ENCODE peak calls at places on chromosomes 3 and 15, in eight cellular contexts. Z, S, Q, P, X, K, Y and T are unnamed samples.

GRCh38 chr3:123760817-123761216 is 123.3 kb downstream of the MYLK start:
- DNase-seq in P (no peak), S (no peak), Q (no peak), Z (no peak), X (no peak), K (no peak), Y (no peak), T (no peak)

GRCh38 chr15:43873651-43874050 is 46.8 kb downstream of the WDR76 start:
- DNase-seq in S (no peak), P (no peak), Z (no peak), X (no peak), K (no peak), Q (no peak), Y (no peak), T (no peak)

GRCh38 chr15:51162865-51163762 is 68.4 kb upstream of the TNFAIP8L3 start:
- DNase-seq in Z (peak), K (peak), Y (peak), Q (peak), X (peak), S (peak), P (peak), T (peak)

GRCh38 chr3:129503387-129504010 is 24.9 kb upstream of the RHO start:
- DNase-seq in Y (no peak), K (no peak), S (peak), P (no peak), X (no peak), Z (no peak), Q (no peak), T (no peak)

GRCh38 chr15:43775411-43775965 is 1.3 kb downstream of the ELL3 start:
- DNase-seq in Q (peak), P (peak), X (no peak), K (peak), S (peak), Y (no peak), Z (peak), T (peak)

GRCh38 chr3:25885544-25885943 is 95.7 kb downstream of the OXSM start:
- DNase-seq in Q (no peak), S (peak), X (no peak), Z (no peak), K (no peak), P (no peak), Y (no peak), T (no peak)

GRCh38 chr3:38460377-38461085 is 6.8 kb downstream of the ACVR2B start:
- DNase-seq in K (no peak), Z (no peak), Q (no peak), X (no peak), P (no peak), Y (no peak), S (no peak), T (no peak)

GRCh38 chr3:114319453-114319852 is 25.6 kb downstream of the TIGIT start:
- DNase-seq in X (no peak), P (peak), K (peak), S (peak), Z (peak), Y (no peak), Q (no peak), T (no peak)

GRCh38 chr3:122754867-122755835 is 38.5 kb downstream of the HSPBAP1 start:
- DNase-seq in P (peak), Y (peak), Q (peak), S (peak), K (no peak), X (peak), Z (peak), T (no peak)

GRCh38 chr15:69522361-69522760 is 69.7 kb downstream of the RPLP1 start:
- DNase-seq in S (no peak), X (no peak), K (no peak), P (no peak), Q (no peak), Z (no peak), Y (no peak), T (no peak)
- TF ChIP-seq USF2 in S (no peak), X (no peak), K (no peak), P (no peak), Q (no peak), Z (no peak), Y (no peak), T (no peak)

GRCh38 chr3:112773864-112774263 is 72.8 kb downstream of the CD200R1L start:
- DNase-seq in X (no peak), Q (no peak), Z (peak), Y (peak), K (no peak), P (no peak), S (no peak), T (no peak)
- TF ChIP-seq CTCF in X (no peak), Q (no peak), Z (no peak), Y (no peak), K (no peak), P (no peak), S (no peak), T (no peak)

DNA sequence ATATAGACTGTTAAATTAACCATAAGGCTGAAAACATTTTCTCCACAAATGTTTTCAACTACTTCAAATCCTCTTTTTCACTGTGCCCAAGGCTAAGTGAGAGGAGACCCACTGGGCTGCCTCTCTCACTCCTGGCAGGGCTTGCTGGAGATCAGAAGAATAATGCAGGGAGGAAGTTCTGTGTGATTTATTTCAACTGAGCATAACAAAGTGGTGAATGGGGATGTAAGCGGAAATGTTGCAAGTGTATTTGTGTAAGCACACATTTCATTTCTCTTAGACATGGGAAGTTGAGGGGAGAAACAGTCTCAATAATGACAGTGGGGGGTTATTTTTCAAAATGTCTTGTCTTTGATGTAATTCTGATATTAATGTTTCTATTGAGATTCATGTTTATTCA is 247.5 kb downstream of the SLC9A9 start:
- DNase-seq in Q (no peak), Z (no peak), X (no peak), K (no peak), Y (no peak), P (no peak), S (no peak), T (no peak)
- TF ChIP-seq USF2 in Q (no peak), Z (no peak), X (no peak), K (no peak), Y (no peak), P (no peak), S (no peak), T (no peak)

GRCh38 chr15:50084932-50085331 is 34.1 kb downstream of the ATP8B4 start:
- DNase-seq in K (no peak), P (no peak), Z (no peak), S (no peak), Y (no peak), X (no peak), Q (no peak), T (no peak)
- TF ChIP-seq CTCF in K (no peak), P (no peak), Z (no peak), S (no peak), Y (no peak), X (no peak), Q (no peak), T (no peak)

DNA sequence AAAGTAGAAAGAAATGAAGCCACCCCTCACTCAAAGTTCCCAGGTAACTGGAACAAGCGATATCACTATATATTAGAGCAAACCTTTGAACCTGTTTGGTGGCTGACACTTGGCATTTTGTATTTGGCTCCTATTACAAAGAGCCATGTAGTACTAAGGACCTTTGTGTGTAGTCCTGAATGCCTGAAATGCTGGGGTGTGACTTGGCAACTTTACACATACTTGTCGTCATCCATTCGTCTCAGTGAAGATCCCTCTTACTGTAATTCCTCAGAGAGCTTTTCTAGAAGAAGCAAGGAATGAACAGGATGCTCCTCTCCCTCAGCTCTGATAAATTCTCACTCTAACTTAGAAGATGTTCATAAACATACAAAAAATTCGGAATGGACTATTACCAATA is 216.1 kb upstream of the CDIN1 start:
- DNase-seq in K (no peak), Q (no peak), Y (no peak), S (peak), Z (peak), X (no peak), P (no peak), T (no peak)
- TF ChIP-seq USF2 in K (no peak), Q (no peak), Y (no peak), S (no peak), Z (no peak), X (no peak), P (no peak), T (no peak)

GRCh38 chr15:25137013-25137412 is 182.2 kb downstream of the SNRPN start:
- DNase-seq in K (no peak), X (no peak), S (no peak), Q (no peak), Z (no peak), Y (no peak), P (no peak), T (no peak)

GRCh38 chr15:25134546-25134945 is 179.8 kb downstream of the SNRPN start:
- DNase-seq in S (peak), P (peak), Q (peak), Z (no peak), Y (no peak), K (no peak), X (no peak), T (no peak)

GRCh38 chr15:25133804-25134203 is 179.0 kb downstream of the SNRPN start:
- DNase-seq in Y (no peak), K (no peak), Q (no peak), Z (no peak), X (no peak), P (no peak), S (peak), T (no peak)

DNA sequence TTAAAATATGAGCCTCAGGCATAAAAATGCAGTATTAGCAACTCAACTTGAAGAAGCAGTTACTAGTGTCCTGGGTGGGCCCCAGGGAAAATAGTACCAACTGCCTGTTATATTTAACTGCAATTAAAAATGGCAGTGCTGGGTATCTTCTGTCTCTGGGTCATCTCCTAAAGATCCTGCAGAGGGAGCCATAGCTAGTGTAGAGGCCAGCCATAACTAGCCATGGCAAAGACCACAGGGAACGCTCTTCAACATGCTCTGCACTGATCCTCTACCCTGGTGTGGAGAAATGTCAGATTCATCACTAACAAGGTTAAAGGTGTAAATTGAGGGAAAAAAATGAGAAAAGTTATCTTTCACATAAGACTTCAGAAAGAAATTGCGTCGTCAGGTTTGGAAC is 181.3 kb downstream of the SNRPN start:
- DNase-seq in Y (no peak), Q (peak), S (peak), K (no peak), Z (peak), P (peak), X (peak), T (no peak)
- TF ChIP-seq CTCF in Y (no peak), Q (peak), S (peak), K (peak), Z (no peak), P (peak), X (peak), T (peak)

DNA sequence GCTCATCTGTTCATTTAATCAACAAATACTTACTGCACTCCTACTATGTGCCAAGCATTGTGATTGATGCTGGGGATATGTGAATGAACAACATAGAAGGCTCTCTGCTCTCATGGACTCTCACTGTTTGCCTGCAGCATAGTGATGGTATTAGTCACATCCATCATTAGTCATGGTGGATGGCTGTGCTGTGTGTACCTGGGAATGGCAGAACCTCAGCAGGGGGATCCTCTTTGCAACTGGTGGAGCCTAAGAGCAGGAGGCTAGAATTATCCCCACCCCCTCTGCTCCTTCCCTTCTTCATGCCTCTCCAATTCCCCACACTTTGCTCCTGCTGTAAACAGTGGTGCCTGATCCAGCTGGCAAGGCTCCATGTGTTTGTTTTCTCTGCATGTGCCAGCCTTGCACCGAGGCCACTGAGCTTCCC is 20.5 kb downstream of the BOC start:
- DNase-seq in Q (no peak), P (peak), Y (no peak), S (peak), Z (peak), K (no peak), X (no peak), T (no peak)
- TF ChIP-seq USF2 in Q (no peak), P (no peak), Y (no peak), S (no peak), Z (no peak), K (no peak), X (no peak), T (no peak)

GRCh38 chr15:67855842-67856241 is 16.0 kb upstream of the RNU6-1 start:
- DNase-seq in Y (peak), Q (no peak), Z (no peak), X (no peak), S (no peak), K (no peak), P (no peak), T (no peak)

GRCh38 chr15:67862771-67863441 is 23.1 kb upstream of the RNU6-1 start:
- DNase-seq in S (no peak), P (no peak), Z (no peak), K (no peak), X (no peak), Y (peak), Q (no peak), T (no peak)

GRCh38 chr15:67857220-67857619 is 17.4 kb upstream of the RNU6-1 start:
- DNase-seq in X (no peak), S (no peak), P (no peak), Q (no peak), Z (no peak), Y (no peak), K (no peak), T (no peak)

GRCh38 chr15:67861983-67862382 is 22.1 kb upstream of the RNU6-1 start:
- DNase-seq in S (no peak), Y (no peak), P (no peak), K (no peak), X (no peak), Q (peak), Z (no peak), T (no peak)

DNA sequence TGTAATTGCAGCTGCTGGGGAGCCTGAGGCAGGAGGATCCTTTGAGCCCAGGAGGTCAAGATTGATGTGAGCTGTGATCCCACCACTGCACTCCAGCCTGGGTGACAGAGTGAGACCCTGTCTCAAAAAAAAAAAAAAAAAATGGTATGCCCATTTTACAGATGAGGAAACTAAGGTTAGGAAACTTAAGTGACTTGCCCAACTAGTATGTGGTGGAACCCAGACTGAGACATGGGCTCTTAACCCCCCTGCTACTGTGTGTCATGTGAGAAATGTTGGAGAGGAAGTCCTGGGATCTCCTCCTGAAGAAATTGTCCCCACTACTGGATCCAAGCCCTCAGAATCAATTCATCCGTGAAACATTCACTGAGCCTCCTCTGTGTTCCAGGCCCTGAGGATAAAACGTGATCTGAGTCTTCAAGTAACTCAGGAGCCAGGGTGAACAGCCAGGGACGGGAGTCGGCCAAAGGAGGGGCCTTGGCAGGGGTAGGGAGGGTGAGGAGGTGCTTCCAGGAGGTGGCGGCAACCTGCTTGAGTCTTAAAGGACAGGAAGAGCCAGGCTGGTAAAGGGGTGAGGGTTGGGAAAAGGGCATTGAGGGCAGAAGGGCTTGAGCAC is 19.6 kb upstream of the RNU6-1 start:
- DNase-seq in K (no peak), Z (peak), S (no peak), X (no peak), P (no peak), Y (no peak), Q (no peak), T (no peak)
- TF ChIP-seq CTCF in K (no peak), Z (peak), S (no peak), X (no peak), P (no peak), Y (no peak), Q (no peak), T (no peak)

GRCh38 chr3:53518495-53518981 is 24.1 kb downstream of the CACNA1D start:
- DNase-seq in S (no peak), Z (peak), K (no peak), P (no peak), Q (no peak), Y (no peak), X (no peak), T (no peak)
- TF ChIP-seq USF2 in S (no peak), Z (no peak), K (no peak), P (no peak), Q (no peak), Y (no peak), X (no peak), T (no peak)